ENCODE peak calls at places on chromosomes 1 and 21, in five cellular contexts. B is IMR-90, C is neuronal stem cell, Q is mesendoderm, I is mesenchymal stem cell. A is an unnamed sample. For H3K4me1, the result is how much of the 10 kb centered on the place peaks cover.

GRCh38 chr1:69129538-69129937 is 438.2 kb upstream of the LRRC7 start:
- DNase-seq in I (no peak), C (no peak), Q (peak), B (no peak), A (no peak)

GRCh38 chr1:174366946-174367345 is 80.8 kb upstream of the GPR52 start:
- DNase-seq in I (no peak), C (no peak), B (no peak), Q (no peak), A (no peak)

GRCh38 chr21:27817061-27817460 is 850.2 kb upstream of the ADAMTS5 start:
- DNase-seq in B (no peak), I (peak), C (no peak), Q (no peak), A (peak)

GRCh38 chr1:39825432-39825941 is 36.8 kb upstream of the BMP8B start:
- DNase-seq in Q (no peak), C (no peak), I (no peak), B (no peak), A (peak)

GRCh38 chr1:219555031-219555667 is 57.8 kb downstream of the ZC3H11B start:
- DNase-seq in Q (peak), I (no peak), C (peak), B (peak), A (peak)

GRCh38 chr1:230067441-230067870 is 418 bp downstream of the GALNT2 start:
- DNase-seq in C (peak), Q (peak), I (peak), B (no peak), A (no peak)

GRCh38 chr1:66380452-66381212 is 153.3 kb upstream of the SGIP1 start:
- DNase-seq in C (no peak), B (no peak), I (no peak), Q (no peak), A (no peak)

GRCh38 chr1:31576201-31576669 is at the start of gene TINAGL1:
- DNase-seq in Q (peak), C (no peak), B (no peak), I (peak), A (peak)

GRCh38 chr1:59699227-59699847 is 115.4 kb upstream of the HOOK1 start:
- DNase-seq in Q (peak), I (peak), C (no peak), B (peak), A (no peak)

GRCh38 chr1:168833352-168833751 is 104.3 kb upstream of the DPT start:
- DNase-seq in C (no peak), Q (no peak), B (no peak), I (no peak), A (no peak)

GRCh38 chr1:211606914-211607751 is 28.2 kb upstream of the SLC30A1 start:
- DNase-seq in I (peak), Q (no peak), B (no peak), C (no peak), A (peak)

GRCh38 chr1:209106237-209106741 is 477.2 kb upstream of the CAMK1G start:
- DNase-seq in B (peak), C (no peak), Q (peak), I (no peak), A (no peak)

GRCh38 chr1:236534164-236534651 is 10.4 kb downstream of the LGALS8 start:
- DNase-seq in I (peak), Q (no peak), C (no peak), B (peak), A (no peak)

GRCh38 chr21:34019402-34019801 is 54.0 kb upstream of the MRPS6 start:
- DNase-seq in C (no peak), I (no peak), Q (no peak), B (no peak), A (no peak)

GRCh38 chr1:3402258-3403010 is 52.0 kb upstream of the ARHGEF16 start:
- DNase-seq in I (no peak), C (no peak), Q (no peak), B (no peak), A (no peak)

GRCh38 chr1:93638307-93638847 is 43.3 kb downstream of the BCAR3 start:
- DNase-seq in B (no peak), I (no peak), C (no peak), Q (no peak), A (peak)
- H3K4me1 ChIP-seq in B (under half), I (under half), C (under half), Q (under half), A (under half)

GRCh38 chr21:37098756-37099155 is 25.7 kb downstream of the TTC3 start:
- DNase-seq in B (no peak), I (no peak), C (no peak), Q (no peak), A (no peak)
- H3K4me3 ChIP-seq in B (no peak), I (no peak), C (no peak), Q (no peak), A (no peak)

GRCh38 chr1:155170806-155171205 is 2.3 kb downstream of the KRTCAP2 start:
- DNase-seq in C (no peak), Q (no peak), B (no peak), I (no peak), A (no peak)

GRCh38 chr1:155174334-155175280 is 958 bp downstream of the TRIM46 start:
- DNase-seq in I (peak), B (peak), Q (peak), C (peak), A (no peak)

GRCh38 chr1:155173478-155174333 is at the start of gene TRIM46:
- DNase-seq in B (peak), Q (peak), I (peak), C (peak), A (no peak)

GRCh38 chr1:155171836-155172731 is 1.0 kb downstream of the KRTCAP2 start:
- DNase-seq in I (no peak), B (no peak), Q (no peak), C (no peak), A (no peak)

DNA sequence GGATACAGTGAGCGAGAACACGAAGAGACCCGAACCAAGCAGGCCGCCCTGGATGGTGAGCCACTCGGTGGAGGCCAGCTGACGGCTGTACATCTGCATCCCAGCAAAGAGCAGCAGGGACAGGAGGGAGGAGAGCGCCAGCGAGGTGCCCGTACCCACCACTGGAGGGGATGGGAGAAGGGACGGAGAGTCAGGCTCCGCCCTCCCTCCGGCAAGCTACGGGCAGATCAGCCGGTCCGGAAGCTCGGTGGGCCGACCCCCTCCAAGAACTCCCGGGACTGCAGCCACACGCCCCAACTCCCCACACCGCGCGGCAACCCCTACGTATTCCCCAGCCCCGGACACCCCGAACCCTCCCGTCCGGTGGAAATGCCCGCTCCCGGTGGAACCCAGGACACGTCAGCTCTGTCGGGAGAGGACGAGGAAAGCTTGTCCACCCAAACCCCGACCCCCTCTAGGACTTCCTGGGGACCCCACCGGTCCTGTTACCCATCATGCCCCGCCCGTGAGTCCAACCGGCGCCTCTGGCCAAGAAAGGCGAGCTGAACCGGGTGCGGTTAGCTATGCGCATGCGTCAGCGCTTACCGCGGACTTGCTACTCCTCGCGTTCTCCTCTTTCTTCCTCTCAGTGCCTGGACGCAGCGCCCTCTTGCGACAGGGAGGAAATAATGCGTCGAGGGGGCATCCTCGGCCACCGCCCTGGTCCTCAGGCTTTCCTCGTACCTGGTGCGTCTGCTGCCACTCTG is at the start of gene KRTCAP2:
- DNase-seq in Q (peak), C (peak), I (peak), B (peak), A (peak)
- H4K8ac ChIP-seq in Q (no peak), C (no peak), I (peak), B (peak), A (peak)

DNA sequence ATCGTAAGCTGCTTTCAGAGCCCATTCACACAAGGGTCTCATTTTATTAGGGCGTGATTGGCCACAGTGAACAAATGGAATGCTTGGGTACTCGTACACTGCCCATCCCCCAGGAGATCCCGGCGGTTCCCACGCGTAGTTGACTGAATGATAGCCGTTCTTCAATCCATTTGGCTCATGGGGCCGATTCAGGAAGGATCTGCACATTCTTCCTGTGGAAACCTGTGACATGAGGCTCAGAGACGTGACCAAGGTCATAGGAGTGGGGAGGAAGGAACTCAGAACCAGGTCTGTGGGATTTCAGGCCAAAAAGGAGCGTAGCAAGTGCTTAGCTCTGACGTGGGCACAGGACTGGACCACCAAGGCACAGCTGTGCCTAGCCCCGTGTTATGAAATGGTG is 11.7 kb downstream of the ABCG1 start:
- DNase-seq in B (no peak), Q (no peak), I (no peak), C (no peak), A (no peak)
- H3K4me1 ChIP-seq in B (under half), Q (under half), I (under half), C (under half), A (under half)

GRCh38 chr21:28882345-28882744 is 110.3 kb downstream of the LTN1 start:
- DNase-seq in C (no peak), Q (no peak), B (no peak), I (no peak), A (no peak)

GRCh38 chr21:28884481-28884880 is 108.2 kb downstream of the LTN1 start:
- DNase-seq in B (peak), I (no peak), Q (peak), C (no peak), A (no peak)

GRCh38 chr21:28884976-28885852 is 107.5 kb downstream of the LTN1 start:
- DNase-seq in C (peak), B (peak), I (peak), Q (peak), A (peak)

GRCh38 chr21:28883931-28884330 is 108.7 kb downstream of the LTN1 start:
- DNase-seq in B (no peak), I (no peak), C (no peak), Q (no peak), A (no peak)

GRCh38 chr21:28885853-28886177 is 106.9 kb downstream of the LTN1 start:
- DNase-seq in B (no peak), I (no peak), C (no peak), Q (no peak), A (no peak)
- H3K4me3 ChIP-seq in B (no peak), I (peak), C (no peak), Q (no peak), A (no peak)

GRCh38 chr1:86704456-86704971 is at the start of gene SH3GLB1:
- DNase-seq in I (peak), C (peak), Q (peak), B (peak), A (peak)
- H4K8ac ChIP-seq in I (peak), C (peak), Q (no peak), B (peak), A (peak)

GRCh38 chr1:150551049-150551783 is 2.0 kb downstream of the ADAMTSL4 start:
- DNase-seq in B (no peak), I (peak), C (no peak), Q (no peak), A (peak)

GRCh38 chr1:150548324-150548631 is 930 bp upstream of the ADAMTSL4 start:
- DNase-seq in C (no peak), I (no peak), B (no peak), Q (no peak), A (no peak)

GRCh38 chr1:150550222-150551048 is 1.2 kb downstream of the ADAMTSL4 start:
- DNase-seq in I (peak), B (no peak), Q (peak), C (no peak), A (peak)

GRCh38 chr1:150548632-150549495 is at the start of gene ADAMTSL4:
- DNase-seq in B (peak), Q (peak), I (peak), C (no peak), A (peak)

DNA sequence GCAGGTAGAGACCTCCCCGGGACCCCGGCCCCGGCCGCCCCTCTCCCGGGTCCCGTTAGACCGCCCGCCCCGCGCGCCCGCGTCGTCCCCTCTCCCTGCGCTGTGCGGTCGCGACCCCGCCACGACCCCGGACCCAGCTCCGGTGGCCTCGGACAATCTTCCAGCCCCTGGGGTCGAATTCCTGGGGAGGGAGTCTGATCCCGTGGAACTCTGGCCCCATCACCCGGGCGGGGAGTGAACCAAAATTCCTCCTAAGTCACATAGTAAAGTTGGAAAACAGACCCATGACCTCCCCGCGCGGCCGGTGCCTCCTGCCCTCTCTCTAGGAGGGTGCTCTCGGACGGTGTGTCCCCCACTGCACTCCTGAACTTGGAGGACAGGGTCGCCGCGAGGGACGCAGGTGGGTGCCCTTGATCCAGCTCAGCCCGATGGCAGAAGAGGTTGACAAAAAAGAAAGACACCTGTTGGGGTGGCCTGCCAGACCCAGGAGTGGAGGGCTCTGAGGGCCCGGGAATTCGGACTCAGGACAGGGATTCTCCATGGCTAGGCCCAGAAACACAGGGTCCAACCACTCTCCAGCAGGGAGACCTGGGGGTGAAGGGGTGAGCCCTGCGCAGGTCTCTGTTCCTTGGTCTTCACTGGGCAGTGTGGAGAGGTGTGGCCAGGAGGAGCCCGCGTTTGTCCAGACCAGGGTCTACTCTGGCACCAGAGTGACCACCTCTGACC is 451 bp downstream of the ADAMTSL4 start:
- DNase-seq in Q (peak), I (peak), C (no peak), B (no peak), A (no peak)
- H3K4me1 ChIP-seq in Q (under half), I (under half), C (under half), B (under half), A (under half)

GRCh38 chr1:23249785-23250184 is 32.5 kb upstream of the HTR1D start:
- DNase-seq in I (peak), Q (peak), B (peak), C (no peak), A (no peak)
- H3K4me3 ChIP-seq in I (no peak), Q (no peak), B (no peak), C (no peak), A (no peak)

A was measured in trophoblast cell.